ENCODE peak calls at places on chromosomes 12 and 14, in nine cellular contexts. R is small intestine; Q is COR-L47; C is stimulated activated CD4-positive, alpha-beta T cell treated with anti-CD3 and anti-CD28 coated beads, Interleukin-15, amount 100 ng/mL, for 24 hours; Z is stimulated activated CD8-positive, alpha-beta memory T cell treated with anti-CD3 and anti-CD28 coated beads, Interleukin-4, amount 100 ng/mL, for 1 hour; H is activated T-cell treated with anti-CD3 and anti-CD28 coated beads, Interleukin-2, amount 50 U/mL, for 72 hours; M is HS-5; B is GM23248; W is NCI-H1417 treated with DMSO at 0.1 percent for 48 hours. O is an unnamed sample.
A peak's percentile ranks its signal among the peaks of the same experiment; 100 is the strongest.

GRCh38 chr12:7638764-7639570 is 26.7 kb downstream of the APOBEC1 start:
- DNase-seq in C (peak; percentile 79), W (peak; percentile 54), R (peak; percentile 86), B (peak; percentile 89), H (peak; percentile 75), M (peak; percentile 56), Z (peak; percentile 43), Q (peak; percentile 19), O (peak; percentile 21)

GRCh38 chr12:94592080-94592479 is 58.3 kb downstream of the TMCC3 start:
- DNase-seq in Z (no peak), M (no peak), C (no peak), B (no peak), W (no peak), Q (no peak), H (no peak), R (no peak), O (no peak)

GRCh38 chr12:45234134-45234865 is 18.4 kb downstream of the ANO6 start:
- DNase-seq in W (no peak), C (peak; percentile 9), B (peak; percentile 95), Q (no peak), Z (no peak), M (peak; percentile 96), H (no peak), R (peak; percentile 21), O (no peak)

GRCh38 chr12:75374971-75375370 is 15.9 kb upstream of the GLIPR1L2 start:
- DNase-seq in W (no peak), C (no peak), Z (no peak), B (no peak), H (no peak), M (no peak), Q (no peak), R (no peak), O (no peak)

GRCh38 chr12:66861157-66861750 is 182.4 kb upstream of the GRIP1 start:
- DNase-seq in C (peak; percentile 70), Q (peak; percentile 49), Z (peak; percentile 43), R (peak; percentile 66), M (peak; percentile 25), B (peak; percentile 66), H (peak; percentile 54), W (peak; percentile 22), O (peak; percentile 49)

GRCh38 chr12:10211101-10211974 is 1.3 kb upstream of the GABARAPL1 start:
- DNase-seq in C (no peak), W (no peak), B (no peak), H (no peak), M (no peak), Q (no peak), R (no peak), Z (no peak), O (no peak)

GRCh38 chr12:121839993-121840761 is 18.5 kb downstream of the HPD start:
- DNase-seq in Z (no peak), R (peak; percentile 10), C (no peak), H (no peak), M (no peak), W (no peak), B (no peak), Q (no peak), O (no peak)

GRCh38 chr14:99318091-99318958 is 46.3 kb upstream of the BCL11B start:
- DNase-seq in H (no peak), Q (no peak), W (no peak), B (no peak), C (no peak), R (peak; percentile 69), Z (no peak), M (no peak), O (no peak)

GRCh38 chr12:106084048-106084671 is 54.6 kb downstream of the NUAK1 start:
- DNase-seq in Z (no peak), M (peak; percentile 73), B (peak; percentile 81), W (no peak), H (no peak), R (no peak), Q (no peak), C (no peak), O (no peak)

GRCh38 chr12:92332552-92332951 is 186.9 kb upstream of the BTG1 start:
- DNase-seq in H (no peak), Q (no peak), C (no peak), R (no peak), Z (no peak), B (no peak), W (no peak), M (no peak), O (no peak)

GRCh38 chr12:105461276-105461975 is 130.9 kb downstream of the C12orf75 start:
- DNase-seq in B (peak; percentile 47), Q (no peak), W (no peak), Z (no peak), H (no peak), C (no peak), R (no peak), M (no peak), O (no peak)

GRCh38 chr14:86464386-86464785 is 934.4 kb downstream of the FLRT2 start:
- DNase-seq in R (no peak), M (no peak), B (peak; percentile 0), H (no peak), Q (no peak), C (no peak), W (no peak), Z (no peak), O (no peak)

GRCh38 chr12:38282886-38283285 is 33.7 kb upstream of the ALG10B start:
- DNase-seq in B (peak; percentile 3), M (no peak), H (no peak), W (no peak), R (no peak), Z (no peak), C (no peak), Q (no peak), O (no peak)

O was measured in NCI-H2081 treated with DMSO at 0.1 percent for 48 hours.